ENCODE peak calls at places on chromosome 7, in ten cellular contexts. R is foreskin fibroblast, S is AG09319, M is right lobe of liver, I is type B pancreatic cell, N is mesothelial cell of epicardium, O is H9, P is HL-60, Z is nephron progenitor cell, G is endothelial cell. A is an unnamed sample.
A peak's percentile ranks its signal among the peaks of the same experiment; 100 is the strongest.

GRCh38 chr7:79778786-79779382 is 325.4 kb upstream of the MAGI2 start:
- DNase-seq in R (peak; percentile 82), S (peak; percentile 78), M (no peak), I (no peak), N (no peak), O (no peak), P (peak; percentile 73), Z (no peak), G (no peak), A (no peak)

GRCh38 chr7:101410743-101411476 is 48.2 kb downstream of the COL26A1 start:
- DNase-seq in R (no peak), S (no peak), M (peak; percentile 64), I (no peak), N (peak; percentile 73), O (peak; percentile 97), P (peak; percentile 14), Z (peak; percentile 80), G (peak; percentile 69), A (peak; percentile 88)

GRCh38 chr7:100603697-100604077 is 1.5 kb downstream of the PCOLCE start:
- DNase-seq in R (no peak), S (no peak), M (no peak), I (no peak), N (peak; percentile 59), O (no peak), P (no peak), Z (peak; percentile 35), G (no peak), A (no peak)

GRCh38 chr7:151607464-151607867 is 87.8 kb upstream of the RHEB start:
- DNase-seq in R (peak; percentile 18), S (no peak), M (no peak), I (no peak), N (no peak), O (no peak), P (no peak), Z (no peak), G (no peak), A (no peak)

GRCh38 chr7:73769481-73770001 is 529 bp downstream of the CLDN3 start:
- DNase-seq in R (no peak), S (no peak), M (no peak), I (no peak), N (no peak), O (peak; percentile 57), P (no peak), Z (no peak), G (no peak), A (no peak)

GRCh38 chr7:134482858-134483257 is 24.0 kb upstream of the AKR1B1 start:
- DNase-seq in R (no peak), S (no peak), M (no peak), I (no peak), N (no peak), O (no peak), P (no peak), Z (no peak), G (no peak), A (no peak)

GRCh38 chr7:22013711-22014110 is 68.0 kb upstream of the CDCA7L start:
- DNase-seq in R (no peak), S (no peak), M (no peak), I (no peak), N (no peak), O (no peak), P (no peak), Z (no peak), G (no peak), A (no peak)

GRCh38 chr7:109354000-109354399 is 784.3 kb downstream of the DNAJB9 start:
- DNase-seq in R (no peak), S (no peak), M (no peak), I (no peak), N (no peak), O (no peak), P (no peak), Z (no peak), G (no peak), A (no peak)

GRCh38 chr7:99000196-99000903 is 122.0 kb downstream of the TRRAP start:
- DNase-seq in R (no peak), S (no peak), M (no peak), I (no peak), N (peak; percentile 31), O (no peak), P (no peak), Z (no peak), G (no peak), A (no peak)

GRCh38 chr7:133510326-133511055 is 257.6 kb downstream of the EXOC4 start:
- DNase-seq in R (no peak), S (no peak), M (no peak), I (no peak), N (no peak), O (no peak), P (no peak), Z (no peak), G (no peak), A (no peak)

GRCh38 chr7:114405427-114405826 is 9.2 kb upstream of the FOXP2 start:
- DNase-seq in R (no peak), S (no peak), M (no peak), I (no peak), N (no peak), O (no peak), P (no peak), Z (no peak), G (no peak), A (no peak)
- TF ChIP-seq CTCF in R (no peak), S (peak; percentile 34), M (peak; percentile 50), I (peak; percentile 71), N (no peak), O (peak; percentile 73), P (no peak), Z (peak; percentile 57), G (peak; percentile 61), A (peak; percentile 70)

GRCh38 chr7:104980969-104981670 is 32.9 kb upstream of the KMT2E start:
- DNase-seq in R (no peak), S (no peak), M (no peak), I (no peak), N (no peak), O (no peak), P (peak; percentile 24), Z (peak; percentile 18), G (no peak), A (no peak)
- TF ChIP-seq CTCF in R (peak; percentile 46), S (peak; percentile 51), M (peak; percentile 72), I (peak; percentile 88), N (peak; percentile 79), O (peak; percentile 83), P (peak; percentile 38), Z (peak; percentile 75), G (peak; percentile 81), A (peak; percentile 85)

GRCh38 chr7:24381919-24382505 is 98.0 kb downstream of the NPY start:
- DNase-seq in R (no peak), S (no peak), M (no peak), I (no peak), N (no peak), O (no peak), P (no peak), Z (no peak), G (no peak), A (no peak)
- TF ChIP-seq CTCF in R (peak; percentile 45), S (peak; percentile 37), M (peak; percentile 21), I (peak; percentile 73), N (peak; percentile 51), O (peak; percentile 70), P (no peak), Z (peak; percentile 46), G (peak; percentile 64), A (peak; percentile 68)

GRCh38 chr7:125930848-125931247 is 1001.2 kb upstream of the POT1 start:
- DNase-seq in R (no peak), S (no peak), M (no peak), I (no peak), N (no peak), O (no peak), P (no peak), Z (no peak), G (no peak), A (no peak)
- TF ChIP-seq CTCF in R (no peak), S (no peak), M (no peak), I (no peak), N (no peak), O (no peak), P (no peak), Z (no peak), G (no peak), A (no peak)

DNA sequence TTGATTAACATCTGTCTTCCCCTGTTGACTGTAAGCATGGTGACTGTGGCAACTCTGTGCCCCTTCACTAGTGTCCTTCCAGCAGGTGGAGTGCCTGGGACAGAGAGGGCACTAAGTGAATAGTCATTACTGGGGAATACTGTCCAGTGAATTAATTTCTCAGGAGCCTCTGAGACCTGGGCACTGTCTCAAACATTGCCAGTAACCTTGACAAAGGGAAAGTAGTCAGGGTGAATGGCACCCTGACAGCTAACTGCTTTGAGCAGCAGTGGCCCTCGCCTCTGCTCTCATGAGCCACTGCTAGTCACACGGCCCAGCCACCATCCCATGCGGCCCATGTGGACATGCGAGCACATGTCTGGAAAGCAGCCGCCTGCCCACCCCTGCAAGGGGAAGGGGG is 13.1 kb upstream of the GRB10 start:
- DNase-seq in R (no peak), S (no peak), M (no peak), I (no peak), N (no peak), O (no peak), P (no peak), Z (no peak), G (no peak), A (no peak)
- TF ChIP-seq CTCF in R (no peak), S (peak; percentile 2), M (peak; percentile 35), I (no peak), N (no peak), O (peak; percentile 20), P (no peak), Z (no peak), G (no peak), A (no peak)

DNA sequence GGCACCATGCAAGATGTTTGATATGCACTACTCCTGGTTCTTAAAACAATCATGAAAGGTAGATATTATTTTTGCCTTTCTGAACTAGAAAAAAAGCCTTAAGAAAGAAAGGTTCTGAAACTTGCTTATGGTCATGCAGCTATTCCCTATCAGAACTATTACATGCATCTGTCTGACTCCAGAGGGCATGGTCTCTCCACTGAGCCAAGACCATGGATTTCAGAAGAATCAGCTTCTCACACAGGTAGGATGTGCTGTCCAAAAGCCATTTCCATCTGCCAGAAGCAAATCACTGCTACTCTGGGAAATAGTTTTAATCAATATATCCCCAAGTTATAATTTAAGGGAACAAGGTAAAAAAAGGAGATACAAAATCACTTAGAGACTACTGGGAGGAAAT is 69.5 kb downstream of the STK17A start:
- DNase-seq in R (peak; percentile 12), S (no peak), M (no peak), I (no peak), N (no peak), O (no peak), P (no peak), Z (no peak), G (no peak), A (no peak)
- TF ChIP-seq CTCF in R (no peak), S (no peak), M (no peak), I (no peak), N (no peak), O (no peak), P (no peak), Z (no peak), G (no peak), A (no peak)